ENCODE peak calls at places on chromosomes 7 and 10, in seven cellular contexts. J is GM23248; F is mesothelial cell of epicardium; R is tibial artery; L is tibial nerve; B is hippocampal formation; N is stimulated activated naive CD8-positive, alpha-beta T cell treated with anti-CD3 and anti-CD28 coated beads, Interleukin-15, Interleukin-2, amounts not matched to agents 100 U/mL and 50 U/mL, for 24 hours. D is an unnamed sample.

GRCh38 chr7:101870361-101871062 is 53.1 kb downstream of the CUX1 start:
- DNase-seq in R (no peak), J (no peak), L (no peak), N (no peak), B (no peak), F (no peak), D (no peak)

GRCh38 chr10:630581-631073 is 58.8 kb downstream of the DIP2C start:
- DNase-seq in R (peak), N (no peak), F (no peak), B (no peak), J (no peak), L (no peak), D (no peak)

GRCh38 chr7:20598479-20599419 is 16.7 kb upstream of the ABCB5 start:
- DNase-seq in L (no peak), F (no peak), B (peak), N (no peak), J (peak), R (no peak), D (no peak)

GRCh38 chr7:101912711-101913110 is 95.3 kb downstream of the CUX1 start:
- DNase-seq in L (no peak), N (no peak), R (no peak), F (no peak), B (no peak), J (no peak), D (no peak)

GRCh38 chr7:151351027-151351426 is 9.4 kb downstream of the NUB1 start:
- DNase-seq in N (peak), J (no peak), B (no peak), F (no peak), L (no peak), R (no peak), D (peak)

GRCh38 chr7:50304158-50304910 is at the start of gene IKZF1:
- DNase-seq in F (no peak), J (peak), N (peak), R (peak), B (peak), L (no peak), D (peak)

GRCh38 chr7:16791071-16791470 is 13.7 kb downstream of the AGR2 start:
- DNase-seq in R (no peak), L (no peak), J (peak), N (no peak), B (no peak), F (no peak), D (no peak)

GRCh38 chr10:114708717-114709352 is 50.8 kb upstream of the ABLIM1 start:
- DNase-seq in R (no peak), N (no peak), B (no peak), J (peak), F (no peak), L (no peak), D (peak)

GRCh38 chr10:79285315-79286185 is 61.7 kb upstream of the PPIF start:
- DNase-seq in N (peak), R (no peak), L (no peak), F (no peak), B (no peak), J (no peak), D (no peak)

GRCh38 chr10:76082232-76082631 is 650.8 kb downstream of the LRMDA start:
- DNase-seq in L (no peak), R (no peak), B (no peak), F (no peak), J (peak), N (no peak), D (peak)

GRCh38 chr10:132153616-132154217 is 33.0 kb upstream of the DPYSL4 start:
- DNase-seq in R (no peak), B (no peak), J (no peak), F (no peak), N (no peak), L (no peak), D (no peak)

GRCh38 chr10:93006435-93007039 is 54.1 kb upstream of the CYP26C1 start:
- DNase-seq in R (no peak), B (no peak), N (no peak), J (peak), L (no peak), F (no peak), D (no peak)

GRCh38 chr7:151081170-151082101 is 827 bp upstream of the FASTK start:
- DNase-seq in N (no peak), R (peak), B (no peak), L (no peak), J (peak), F (no peak), D (peak)

GRCh38 chr10:85545874-85546273 is 820.7 kb downstream of the GRID1 start:
- DNase-seq in B (no peak), L (no peak), J (no peak), R (no peak), F (no peak), N (no peak), D (no peak)

GRCh38 chr7:64874114-64874513 is 29.0 kb upstream of the ZNF273 start:
- DNase-seq in J (no peak), R (no peak), N (no peak), L (no peak), B (no peak), F (no peak), D (peak)

GRCh38 chr10:124380256-124380995 is 38.3 kb downstream of the OAT start:
- DNase-seq in R (peak), J (no peak), N (no peak), F (no peak), L (no peak), B (no peak), D (no peak)

GRCh38 chr7:106858618-106859532 is 6.2 kb upstream of the PIK3CG start:
- DNase-seq in J (no peak), R (no peak), N (no peak), L (no peak), F (peak), B (no peak), D (peak)

GRCh38 chr7:107180378-107180777 is 11.6 kb downstream of the HBP1 start:
- DNase-seq in L (no peak), B (no peak), N (peak), J (peak), R (no peak), F (no peak), D (peak)

GRCh38 chr10:44998146-44998631 is 2.5 kb upstream of the ZNF22 start:
- DNase-seq in F (no peak), R (peak), N (no peak), L (no peak), J (no peak), B (no peak), D (no peak)